ENCODE peak calls at places on chromosomes 13 and 19, in ten cellular contexts. U, G, O, E, K, R, B, J, H and Y are unnamed samples.
A peak's percentile ranks its signal among the peaks of the same experiment; 100 is the strongest.

GRCh38 chr13:97276862-97277269 is 54.7 kb downstream of the MBNL2 start:
- DNase-seq in U (no peak), G (no peak), O (no peak), E (no peak), K (no peak), R (no peak), B (no peak), J (no peak), H (no peak), Y (no peak)

GRCh38 chr19:48695743-48696352 is at the start of gene FUT2:
- DNase-seq in U (no peak), G (no peak), O (peak; percentile 90), E (no peak), K (no peak), R (no peak), B (no peak), J (no peak), H (peak; percentile 94), Y (no peak)

GRCh38 chr19:18379803-18380747 is 5.9 kb upstream of the GDF15 start:
- DNase-seq in U (peak; percentile 96), G (peak; percentile 83), O (peak; percentile 89), E (peak; percentile 97), K (peak; percentile 64), R (peak; percentile 76), B (peak; percentile 93), J (no peak), H (peak; percentile 94), Y (no peak)

GRCh38 chr13:66915596-66916185 is 314.4 kb downstream of the PCDH9 start:
- DNase-seq in U (peak; percentile 63), G (no peak), O (no peak), E (no peak), K (peak; percentile 39), R (no peak), B (no peak), J (peak; percentile 18), H (no peak), Y (no peak)

GRCh38 chr13:109569938-109570711 is 216.3 kb downstream of the IRS2 start:
- DNase-seq in U (no peak), G (no peak), O (no peak), E (no peak), K (no peak), R (no peak), B (no peak), J (no peak), H (no peak), Y (no peak)

GRCh38 chr13:103140001-103140671 is 73.9 kb upstream of the SLC10A2 start:
- DNase-seq in U (no peak), G (no peak), O (no peak), E (no peak), K (peak; percentile 33), R (no peak), B (no peak), J (peak; percentile 39), H (no peak), Y (no peak)

GRCh38 chr13:47499358-47500150 is 501.5 kb downstream of the SUCLA2 start:
- DNase-seq in U (peak; percentile 95), G (no peak), O (no peak), E (no peak), K (peak; percentile 81), R (no peak), B (no peak), J (peak; percentile 9), H (no peak), Y (no peak)

GRCh38 chr13:74732736-74733135 is 598.5 kb upstream of the KLF12 start:
- DNase-seq in U (no peak), G (no peak), O (no peak), E (no peak), K (no peak), R (no peak), B (no peak), J (no peak), H (no peak), Y (no peak)

GRCh38 chr19:858868-859843 is at the start of gene CFD:
- DNase-seq in U (no peak), G (peak; percentile 82), O (peak; percentile 62), E (no peak), K (no peak), R (peak; percentile 81), B (peak; percentile 76), J (no peak), H (peak; percentile 58), Y (no peak)

GRCh38 chr19:45506991-45507863 is at the start of gene VASP:
- DNase-seq in U (peak; percentile 77), G (peak; percentile 93), O (peak; percentile 96), E (peak; percentile 85), K (peak; percentile 92), R (peak; percentile 84), B (peak; percentile 83), J (peak; percentile 95), H (peak; percentile 96), Y (peak; percentile 92)

DNA sequence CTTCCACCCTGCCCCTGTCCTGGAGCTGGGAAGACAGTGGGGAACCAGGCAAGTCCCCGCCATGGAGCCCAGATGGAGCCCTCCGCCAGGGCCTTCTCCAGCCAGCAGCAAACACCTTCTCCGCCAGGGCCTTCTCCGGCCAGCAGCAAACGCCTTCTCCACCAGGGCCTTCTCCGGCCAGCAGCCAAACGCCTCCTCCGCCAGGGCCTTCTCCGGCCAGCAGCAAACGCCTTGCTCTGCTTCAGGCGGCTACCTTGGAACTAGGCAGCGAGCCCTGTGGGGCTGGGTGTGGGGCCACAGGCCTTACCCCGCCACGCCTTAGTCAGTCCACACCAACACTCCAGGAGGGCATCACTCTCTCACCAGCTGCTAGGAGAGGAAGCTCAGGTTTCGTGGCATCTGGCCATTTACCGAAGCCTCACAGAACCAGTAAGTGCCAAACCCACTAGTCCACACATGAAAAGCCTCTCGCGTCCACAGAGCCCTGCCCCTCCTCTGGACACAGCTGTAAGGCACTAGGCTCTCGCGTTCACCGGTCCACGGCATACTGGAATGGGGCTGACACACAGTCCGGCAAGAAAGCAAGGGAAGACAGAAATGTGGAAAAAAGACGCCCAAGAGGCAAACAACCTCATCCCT is 41.0 kb downstream of the MLLT1 start:
- DNase-seq in U (peak; percentile 34), G (peak; percentile 50), O (no peak), E (peak; percentile 78), K (peak; percentile 37), R (peak; percentile 67), B (peak; percentile 74), J (no peak), H (no peak), Y (no peak)
- H3K4me1 ChIP-seq in U (peaks cover 28% of the 10 kb centered on the region), G (peaks cover 93% of the 10 kb centered on the region), O (peaks cover 9% of the 10 kb centered on the region), E (peaks cover 30% of the 10 kb centered on the region), K (peaks cover 50% of the 10 kb centered on the region), R (peaks cover 100% of the 10 kb centered on the region), B (peaks cover 77% of the 10 kb centered on the region), J (peaks cover 12% of the 10 kb centered on the region), H (no peaks in the 10 kb centered on the region), Y (peaks cover 4% of the 10 kb centered on the region)

DNA sequence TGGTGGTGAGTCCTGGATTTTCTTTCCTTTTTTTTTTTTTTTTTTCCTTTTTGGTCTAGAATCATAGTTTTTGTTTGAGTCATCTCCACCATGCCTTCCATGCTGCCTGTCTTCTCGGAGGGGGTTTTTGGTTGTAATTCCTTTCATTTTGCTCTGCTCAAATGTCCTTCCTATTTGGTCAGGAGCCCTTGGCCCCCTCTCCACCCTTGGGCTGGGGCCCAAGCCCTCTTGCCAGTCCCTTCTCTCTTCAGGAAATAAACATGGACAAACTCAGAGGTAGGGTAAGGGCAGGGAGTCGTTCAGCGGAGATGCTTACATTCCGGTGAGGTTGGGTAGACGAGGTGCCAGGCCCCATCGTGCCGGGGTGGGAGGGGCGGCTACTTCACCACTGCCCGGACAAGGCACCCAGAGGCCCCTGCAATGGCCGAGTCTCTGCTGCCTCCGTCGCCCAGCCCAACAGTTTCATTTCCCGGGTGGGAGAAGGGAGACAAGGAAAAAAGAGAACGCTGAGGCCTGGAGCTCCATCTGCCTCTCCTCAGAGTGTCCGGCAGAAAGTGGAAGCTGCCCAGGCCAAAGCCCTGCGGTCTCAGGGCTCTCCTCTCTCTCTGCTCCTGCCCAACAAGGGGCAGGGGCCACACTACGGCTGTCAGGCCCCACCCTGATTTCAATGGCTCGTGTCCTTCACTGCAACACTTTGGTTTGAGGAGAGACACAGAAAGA is 12.7 kb downstream of the ZNF574 start:
- DNase-seq in U (peak; percentile 81), G (no peak), O (no peak), E (no peak), K (peak; percentile 36), R (no peak), B (no peak), J (no peak), H (no peak), Y (no peak)
- H3K27ac ChIP-seq in U (peak overlapping the region; percentile 80), G (no peak overlapping the region), O (peak overlapping the region; percentile 55), E (peak overlapping the region; percentile 21), K (no peak overlapping the region), R (no peak overlapping the region), B (no peak overlapping the region), J (no peak overlapping the region), H (no peak overlapping the region), Y (no peak overlapping the region)

DNA sequence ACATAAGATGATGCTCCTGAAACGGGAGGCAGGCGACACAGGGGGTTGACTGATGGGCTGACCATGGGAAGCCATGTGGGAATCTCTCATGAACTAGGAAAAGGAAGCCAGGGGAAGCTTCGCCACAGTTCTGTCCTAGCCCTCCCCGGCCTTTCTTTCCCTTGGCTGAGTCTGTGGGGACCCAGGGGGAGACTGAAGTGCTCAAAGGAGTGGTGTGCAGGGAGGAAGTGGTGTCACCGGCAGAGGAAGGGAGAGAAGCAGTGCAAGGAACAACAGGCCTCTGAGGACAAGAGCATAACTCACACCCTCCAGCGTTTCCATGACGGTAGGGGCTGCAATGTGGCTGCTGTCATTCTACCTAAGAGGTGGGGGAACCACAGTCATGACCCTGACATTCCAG is 1.1 kb downstream of the KIR3DL3 start:
- DNase-seq in U (no peak), G (no peak), O (no peak), E (no peak), K (no peak), R (no peak), B (no peak), J (no peak), H (no peak), Y (no peak)
- H3K9me3 ChIP-seq in U (peaks cover 35% of the 10 kb centered on the region), G (peaks cover 17% of the 10 kb centered on the region), O (peaks cover 5% of the 10 kb centered on the region), E (no peaks in the 10 kb centered on the region), K (peaks cover 21% of the 10 kb centered on the region), R (peaks cover 34% of the 10 kb centered on the region), B (peaks cover 24% of the 10 kb centered on the region), J (peaks cover 19% of the 10 kb centered on the region), H (no peaks in the 10 kb centered on the region), Y (no peaks in the 10 kb centered on the region)

GRCh38 chr13:43300817-43301216 is 277.4 kb downstream of the DNAJC15 start:
- DNase-seq in U (peak; percentile 27), G (no peak), O (no peak), E (no peak), K (no peak), R (no peak), B (no peak), J (peak; percentile 97), H (no peak), Y (no peak)
- H3K4me1 ChIP-seq in U (peaks cover 8% of the 10 kb centered on the region), G (no peaks in the 10 kb centered on the region), O (peaks cover 13% of the 10 kb centered on the region), E (no peaks in the 10 kb centered on the region), K (peaks cover 14% of the 10 kb centered on the region), R (peaks cover 22% of the 10 kb centered on the region), B (peaks cover 19% of the 10 kb centered on the region), J (peaks cover 73% of the 10 kb centered on the region), H (no peaks in the 10 kb centered on the region), Y (no peaks in the 10 kb centered on the region)